ENCODE peak calls at places on chromosomes 2 and 18, in ten cellular contexts. One of them, this sample, is unnamed.

GRCh38 chr2:1544478-1545069 is 131.3 kb downstream of the TPO start:
- DNase-seq in upper lobe of right lung: no peak
- DNase-seq in choroid plexus epithelial cell: peak
- DNase-seq in dorsolateral prefrontal cortex: peak
- DNase-seq in cardiac muscle cell: peak
- DNase-seq in colonic mucosa: no peak
- DNase-seq in fibroblast of mammary gland: peak
- DNase-seq in transverse colon: no peak
- DNase-seq in CD8-positive, alpha-beta T cell: no peak
- DNase-seq in endothelial cell of umbilical vein: no peak
- DNase-seq in this sample: peak

GRCh38 chr2:142973160-142973821 is 95.8 kb downstream of the KYNU start:
- DNase-seq in choroid plexus epithelial cell: no peak
- DNase-seq in upper lobe of right lung: no peak
- DNase-seq in colonic mucosa: no peak
- DNase-seq in dorsolateral prefrontal cortex: no peak
- DNase-seq in cardiac muscle cell: peak
- DNase-seq in endothelial cell of umbilical vein: peak
- DNase-seq in fibroblast of mammary gland: peak
- DNase-seq in transverse colon: no peak
- DNase-seq in CD8-positive, alpha-beta T cell: no peak
- DNase-seq in this sample: no peak

GRCh38 chr2:3101704-3102055 is 275.9 kb downstream of the EIPR1 start:
- DNase-seq in dorsolateral prefrontal cortex: no peak
- DNase-seq in upper lobe of right lung: no peak
- DNase-seq in colonic mucosa: no peak
- DNase-seq in transverse colon: no peak
- DNase-seq in cardiac muscle cell: no peak
- DNase-seq in endothelial cell of umbilical vein: no peak
- DNase-seq in fibroblast of mammary gland: no peak
- DNase-seq in CD8-positive, alpha-beta T cell: no peak
- DNase-seq in choroid plexus epithelial cell: no peak
- DNase-seq in this sample: no peak

GRCh38 chr18:23689031-23689615 is at the start of gene LAMA3:
- DNase-seq in dorsolateral prefrontal cortex: no peak
- DNase-seq in fibroblast of mammary gland: peak
- DNase-seq in colonic mucosa: peak
- DNase-seq in choroid plexus epithelial cell: peak
- DNase-seq in cardiac muscle cell: peak
- DNase-seq in CD8-positive, alpha-beta T cell: peak
- DNase-seq in upper lobe of right lung: peak
- DNase-seq in endothelial cell of umbilical vein: peak
- DNase-seq in transverse colon: peak
- DNase-seq in this sample: peak

GRCh38 chr2:111617804-111618576 is 266.0 kb downstream of the ANAPC1 start:
- DNase-seq in choroid plexus epithelial cell: no peak
- DNase-seq in transverse colon: no peak
- DNase-seq in endothelial cell of umbilical vein: no peak
- DNase-seq in upper lobe of right lung: no peak
- DNase-seq in CD8-positive, alpha-beta T cell: no peak
- DNase-seq in fibroblast of mammary gland: no peak
- DNase-seq in dorsolateral prefrontal cortex: no peak
- DNase-seq in colonic mucosa: no peak
- DNase-seq in cardiac muscle cell: no peak
- DNase-seq in this sample: no peak

GRCh38 chr2:121479882-121480522 is 50.7 kb upstream of the RNU4ATAC start:
- DNase-seq in CD8-positive, alpha-beta T cell: no peak
- DNase-seq in transverse colon: peak
- DNase-seq in upper lobe of right lung: no peak
- DNase-seq in choroid plexus epithelial cell: peak
- DNase-seq in fibroblast of mammary gland: peak
- DNase-seq in endothelial cell of umbilical vein: peak
- DNase-seq in cardiac muscle cell: peak
- DNase-seq in colonic mucosa: peak
- DNase-seq in dorsolateral prefrontal cortex: no peak
- DNase-seq in this sample: peak

GRCh38 chr18:35470440-35470839 is 27.3 kb downstream of the INO80C start:
- DNase-seq in choroid plexus epithelial cell: no peak
- DNase-seq in CD8-positive, alpha-beta T cell: no peak
- DNase-seq in upper lobe of right lung: no peak
- DNase-seq in transverse colon: no peak
- DNase-seq in colonic mucosa: no peak
- DNase-seq in fibroblast of mammary gland: no peak
- DNase-seq in cardiac muscle cell: no peak
- DNase-seq in dorsolateral prefrontal cortex: peak
- DNase-seq in endothelial cell of umbilical vein: peak
- DNase-seq in this sample: no peak

GRCh38 chr2:105822186-105822585 is 77.5 kb downstream of the NCK2 start:
- DNase-seq in dorsolateral prefrontal cortex: no peak
- DNase-seq in endothelial cell of umbilical vein: no peak
- DNase-seq in transverse colon: no peak
- DNase-seq in fibroblast of mammary gland: no peak
- DNase-seq in colonic mucosa: no peak
- DNase-seq in cardiac muscle cell: no peak
- DNase-seq in choroid plexus epithelial cell: no peak
- DNase-seq in upper lobe of right lung: no peak
- DNase-seq in CD8-positive, alpha-beta T cell: no peak
- DNase-seq in this sample: no peak

GRCh38 chr2:237700583-237701032 is 73.2 kb downstream of the LRRFIP1 start:
- DNase-seq in CD8-positive, alpha-beta T cell: peak
- DNase-seq in cardiac muscle cell: peak
- DNase-seq in endothelial cell of umbilical vein: peak
- DNase-seq in choroid plexus epithelial cell: peak
- DNase-seq in fibroblast of mammary gland: peak
- DNase-seq in transverse colon: peak
- DNase-seq in colonic mucosa: peak
- DNase-seq in dorsolateral prefrontal cortex: no peak
- DNase-seq in upper lobe of right lung: peak
- DNase-seq in this sample: peak

GRCh38 chr2:207394812-207395534 is 134.8 kb upstream of the CREB1 start:
- DNase-seq in dorsolateral prefrontal cortex: no peak
- DNase-seq in cardiac muscle cell: peak
- DNase-seq in endothelial cell of umbilical vein: peak
- DNase-seq in fibroblast of mammary gland: peak
- DNase-seq in transverse colon: no peak
- DNase-seq in colonic mucosa: no peak
- DNase-seq in CD8-positive, alpha-beta T cell: no peak
- DNase-seq in upper lobe of right lung: no peak
- DNase-seq in choroid plexus epithelial cell: peak
- DNase-seq in this sample: peak

GRCh38 chr2:209577376-209578357 is 153.8 kb downstream of the MAP2 start:
- DNase-seq in CD8-positive, alpha-beta T cell: no peak
- DNase-seq in dorsolateral prefrontal cortex: no peak
- DNase-seq in colonic mucosa: no peak
- DNase-seq in fibroblast of mammary gland: peak
- DNase-seq in upper lobe of right lung: no peak
- DNase-seq in transverse colon: no peak
- DNase-seq in choroid plexus epithelial cell: peak
- DNase-seq in cardiac muscle cell: peak
- DNase-seq in endothelial cell of umbilical vein: peak
- DNase-seq in this sample: peak

GRCh38 chr18:80033181-80034067 is 810 bp upstream of the RBFA start:
- DNase-seq in cardiac muscle cell: peak
- DNase-seq in fibroblast of mammary gland: peak
- DNase-seq in colonic mucosa: no peak
- DNase-seq in upper lobe of right lung: peak
- DNase-seq in CD8-positive, alpha-beta T cell: no peak
- DNase-seq in transverse colon: no peak
- DNase-seq in endothelial cell of umbilical vein: no peak
- DNase-seq in dorsolateral prefrontal cortex: peak
- DNase-seq in choroid plexus epithelial cell: peak
- DNase-seq in this sample: no peak

GRCh38 chr18:3454365-3455089 is 4.6 kb downstream of the TGIF1 start:
- DNase-seq in endothelial cell of umbilical vein: peak
- DNase-seq in upper lobe of right lung: no peak
- DNase-seq in transverse colon: peak
- DNase-seq in cardiac muscle cell: peak
- DNase-seq in CD8-positive, alpha-beta T cell: peak
- DNase-seq in fibroblast of mammary gland: peak
- DNase-seq in choroid plexus epithelial cell: peak
- DNase-seq in colonic mucosa: peak
- DNase-seq in dorsolateral prefrontal cortex: no peak
- DNase-seq in this sample: peak

GRCh38 chr2:175063741-175064140 is 58.6 kb upstream of the CHN1 start:
- DNase-seq in CD8-positive, alpha-beta T cell: no peak
- DNase-seq in cardiac muscle cell: no peak
- DNase-seq in fibroblast of mammary gland: peak
- DNase-seq in dorsolateral prefrontal cortex: no peak
- DNase-seq in colonic mucosa: no peak
- DNase-seq in choroid plexus epithelial cell: peak
- DNase-seq in transverse colon: no peak
- DNase-seq in upper lobe of right lung: no peak
- DNase-seq in endothelial cell of umbilical vein: no peak
- DNase-seq in this sample: no peak

GRCh38 chr2:169892951-169893350 is 65.7 kb downstream of the UBR3 start:
- DNase-seq in transverse colon: no peak
- DNase-seq in CD8-positive, alpha-beta T cell: no peak
- DNase-seq in cardiac muscle cell: no peak
- DNase-seq in endothelial cell of umbilical vein: no peak
- DNase-seq in upper lobe of right lung: no peak
- DNase-seq in dorsolateral prefrontal cortex: no peak
- DNase-seq in choroid plexus epithelial cell: peak
- DNase-seq in colonic mucosa: no peak
- DNase-seq in fibroblast of mammary gland: no peak
- DNase-seq in this sample: no peak

GRCh38 chr18:11950824-11951223 is 30.5 kb upstream of the IMPA2 start:
- DNase-seq in dorsolateral prefrontal cortex: no peak
- DNase-seq in transverse colon: no peak
- DNase-seq in endothelial cell of umbilical vein: no peak
- DNase-seq in cardiac muscle cell: no peak
- DNase-seq in CD8-positive, alpha-beta T cell: no peak
- DNase-seq in colonic mucosa: no peak
- DNase-seq in choroid plexus epithelial cell: no peak
- DNase-seq in upper lobe of right lung: no peak
- DNase-seq in fibroblast of mammary gland: no peak
- DNase-seq in this sample: no peak
- H3K4me3 ChIP-seq in dorsolateral prefrontal cortex: no peak
- H3K4me3 ChIP-seq in transverse colon: no peak
- H3K4me3 ChIP-seq in endothelial cell of umbilical vein: no peak
- H3K4me3 ChIP-seq in cardiac muscle cell: no peak
- H3K4me3 ChIP-seq in CD8-positive, alpha-beta T cell: no peak
- H3K4me3 ChIP-seq in colonic mucosa: no peak
- H3K4me3 ChIP-seq in choroid plexus epithelial cell: no peak
- H3K4me3 ChIP-seq in upper lobe of right lung: no peak
- H3K4me3 ChIP-seq in fibroblast of mammary gland: no peak
- H3K4me3 ChIP-seq in this sample: no peak

DNA sequence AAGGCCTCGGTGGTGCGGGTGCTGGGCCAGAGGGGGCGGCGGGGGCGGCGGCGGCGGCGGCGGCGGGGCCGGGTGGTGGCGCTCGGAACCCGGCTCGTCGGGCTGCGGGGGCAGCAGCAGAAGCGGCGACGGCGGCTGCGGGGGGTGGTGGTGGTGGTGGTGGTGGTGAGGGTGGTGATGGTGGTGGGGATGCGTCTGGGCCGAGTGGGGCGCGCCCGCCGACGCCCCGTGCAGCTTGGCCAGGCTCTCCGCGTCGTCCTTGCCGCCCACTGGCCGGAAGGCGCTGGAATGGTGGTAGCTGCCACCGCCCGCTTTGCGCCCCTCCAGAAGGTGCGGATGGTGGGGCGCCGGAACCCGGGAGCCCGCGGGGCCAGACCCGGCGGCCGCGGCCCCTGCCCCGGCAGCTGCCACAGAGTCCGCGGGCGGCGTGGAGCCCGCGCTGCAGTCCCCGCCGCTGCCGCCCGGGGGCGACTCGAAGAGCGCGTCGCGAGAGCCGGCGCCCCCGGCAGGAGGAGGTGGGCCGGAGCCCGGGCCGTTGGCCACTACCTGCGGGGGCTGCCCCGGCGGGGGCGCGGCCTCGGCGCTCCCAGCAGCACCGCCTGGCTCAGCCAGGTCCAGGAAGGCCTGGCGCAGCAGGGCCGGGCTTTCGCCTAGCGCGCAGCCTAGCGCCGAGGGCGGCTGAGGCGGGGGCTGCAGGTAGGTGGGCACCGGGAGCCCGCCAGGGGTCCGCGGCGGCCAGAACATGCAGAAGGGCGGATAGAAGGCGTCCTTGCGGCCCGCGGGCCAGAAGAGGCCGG is 4.2 kb downstream of the SKOR2 start:
- DNase-seq in transverse colon: no peak
- DNase-seq in CD8-positive, alpha-beta T cell: no peak
- DNase-seq in fibroblast of mammary gland: no peak
- DNase-seq in dorsolateral prefrontal cortex: no peak
- DNase-seq in colonic mucosa: no peak
- DNase-seq in endothelial cell of umbilical vein: no peak
- DNase-seq in cardiac muscle cell: no peak
- DNase-seq in choroid plexus epithelial cell: no peak
- DNase-seq in upper lobe of right lung: no peak
- DNase-seq in this sample: no peak
- TF ChIP-seq CTCF in transverse colon: no peak
- TF ChIP-seq CTCF in CD8-positive, alpha-beta T cell: no peak
- TF ChIP-seq CTCF in fibroblast of mammary gland: no peak
- TF ChIP-seq CTCF in dorsolateral prefrontal cortex: no peak
- TF ChIP-seq CTCF in colonic mucosa: no peak
- TF ChIP-seq CTCF in endothelial cell of umbilical vein: peak
- TF ChIP-seq CTCF in cardiac muscle cell: no peak
- TF ChIP-seq CTCF in choroid plexus epithelial cell: no peak
- TF ChIP-seq CTCF in upper lobe of right lung: no peak
- TF ChIP-seq CTCF in this sample: peak

GRCh38 chr2:160387558-160388262 is 105.9 kb downstream of the RBMS1 start:
- DNase-seq in cardiac muscle cell: peak
- DNase-seq in fibroblast of mammary gland: peak
- DNase-seq in transverse colon: peak
- DNase-seq in choroid plexus epithelial cell: peak
- DNase-seq in endothelial cell of umbilical vein: peak
- DNase-seq in dorsolateral prefrontal cortex: no peak
- DNase-seq in colonic mucosa: peak
- DNase-seq in upper lobe of right lung: no peak
- DNase-seq in CD8-positive, alpha-beta T cell: no peak
- DNase-seq in this sample: peak
- H3K4me3 ChIP-seq in cardiac muscle cell: no peak
- H3K4me3 ChIP-seq in fibroblast of mammary gland: no peak
- H3K4me3 ChIP-seq in transverse colon: no peak
- H3K4me3 ChIP-seq in choroid plexus epithelial cell: no peak
- H3K4me3 ChIP-seq in endothelial cell of umbilical vein: no peak
- H3K4me3 ChIP-seq in dorsolateral prefrontal cortex: no peak
- H3K4me3 ChIP-seq in colonic mucosa: no peak
- H3K4me3 ChIP-seq in upper lobe of right lung: no peak
- H3K4me3 ChIP-seq in CD8-positive, alpha-beta T cell: no peak
- H3K4me3 ChIP-seq in this sample: no peak

GRCh38 chr2:118536306-118536705 is 311.1 kb downstream of the EN1 start:
- DNase-seq in transverse colon: no peak
- DNase-seq in colonic mucosa: no peak
- DNase-seq in endothelial cell of umbilical vein: no peak
- DNase-seq in fibroblast of mammary gland: no peak
- DNase-seq in upper lobe of right lung: no peak
- DNase-seq in cardiac muscle cell: no peak
- DNase-seq in choroid plexus epithelial cell: no peak
- DNase-seq in CD8-positive, alpha-beta T cell: no peak
- DNase-seq in dorsolateral prefrontal cortex: no peak
- DNase-seq in this sample: no peak

GRCh38 chr2:118535818-118536212 is 311.6 kb downstream of the EN1 start:
- DNase-seq in cardiac muscle cell: no peak
- DNase-seq in colonic mucosa: no peak
- DNase-seq in upper lobe of right lung: no peak
- DNase-seq in fibroblast of mammary gland: no peak
- DNase-seq in choroid plexus epithelial cell: no peak
- DNase-seq in CD8-positive, alpha-beta T cell: no peak
- DNase-seq in transverse colon: no peak
- DNase-seq in dorsolateral prefrontal cortex: no peak
- DNase-seq in endothelial cell of umbilical vein: no peak
- DNase-seq in this sample: no peak

GRCh38 chr2:118535171-118535817 is 312.2 kb downstream of the EN1 start:
- DNase-seq in transverse colon: no peak
- DNase-seq in endothelial cell of umbilical vein: no peak
- DNase-seq in CD8-positive, alpha-beta T cell: no peak
- DNase-seq in cardiac muscle cell: no peak
- DNase-seq in fibroblast of mammary gland: no peak
- DNase-seq in upper lobe of right lung: no peak
- DNase-seq in colonic mucosa: no peak
- DNase-seq in dorsolateral prefrontal cortex: no peak
- DNase-seq in choroid plexus epithelial cell: no peak
- DNase-seq in this sample: no peak

GRCh38 chr2:118539290-118539689 is 308.2 kb downstream of the EN1 start:
- DNase-seq in upper lobe of right lung: no peak
- DNase-seq in CD8-positive, alpha-beta T cell: no peak
- DNase-seq in fibroblast of mammary gland: peak
- DNase-seq in choroid plexus epithelial cell: peak
- DNase-seq in dorsolateral prefrontal cortex: no peak
- DNase-seq in colonic mucosa: no peak
- DNase-seq in transverse colon: no peak
- DNase-seq in endothelial cell of umbilical vein: no peak
- DNase-seq in cardiac muscle cell: peak
- DNase-seq in this sample: peak
- TF ChIP-seq CTCF in upper lobe of right lung: peak
- TF ChIP-seq CTCF in CD8-positive, alpha-beta T cell: no peak
- TF ChIP-seq CTCF in fibroblast of mammary gland: peak
- TF ChIP-seq CTCF in choroid plexus epithelial cell: peak
- TF ChIP-seq CTCF in dorsolateral prefrontal cortex: peak
- TF ChIP-seq CTCF in colonic mucosa: no peak
- TF ChIP-seq CTCF in transverse colon: no peak
- TF ChIP-seq CTCF in endothelial cell of umbilical vein: no peak
- TF ChIP-seq CTCF in cardiac muscle cell: peak
- TF ChIP-seq CTCF in this sample: peak